ENCODE peak calls at places on chromosomes 11 and 22, in four cellular contexts. L, W, B and C are unnamed samples.

GRCh38 chr11:120121914-120122473 is 15.9 kb downstream of the TRIM29 start:
- DNase-seq in L (no peak), W (no peak), B (no peak), C (no peak)

GRCh38 chr22:39298194-39298987 is 21.0 kb downstream of the RPL3 start:
- DNase-seq in L (no peak), W (no peak), B (no peak), C (no peak)

GRCh38 chr22:42895087-42895486 is 38.0 kb upstream of the ARFGAP3 start:
- DNase-seq in W (no peak), B (peak; percentile 36), L (peak; percentile 61), C (peak; percentile 76)

GRCh38 chr22:47188337-47189055 is 426.0 kb downstream of the TBC1D22A start:
- DNase-seq in L (no peak), B (no peak), W (no peak), C (no peak)

GRCh38 chr11:6251120-6251733 is 8.4 kb upstream of the CCKBR start:
- DNase-seq in B (peak; percentile 31), L (peak; percentile 31), W (peak; percentile 76), C (no peak)

GRCh38 chr11:78340530-78340929 is 77.1 kb downstream of the GAB2 start:
- DNase-seq in B (no peak), W (no peak), L (no peak), C (no peak)

GRCh38 chr11:134480129-134480652 is 68.1 kb upstream of the B3GAT1 start:
- DNase-seq in W (no peak), B (no peak), L (no peak), C (no peak)

GRCh38 chr22:21761086-21761485 is 25.5 kb upstream of the YPEL1 start:
- DNase-seq in B (no peak), W (no peak), L (no peak), C (no peak)

GRCh38 chr22:30859714-30860095 is 108.9 kb downstream of the MORC2 start:
- DNase-seq in B (no peak), W (no peak), L (no peak), C (no peak)

GRCh38 chr11:8219257-8220021 is 44.2 kb downstream of the LMO1 start:
- DNase-seq in B (peak; percentile 48), L (peak; percentile 13), W (peak; percentile 76), C (no peak)

GRCh38 chr22:39360674-39361413 is 11.1 kb downstream of the SYNGR1 start:
- DNase-seq in W (no peak), L (no peak), B (no peak), C (no peak)

GRCh38 chr22:19598054-19598855 is 74.0 kb upstream of the CLDN5 start:
- DNase-seq in B (no peak), L (peak; percentile 66), W (no peak), C (no peak)

GRCh38 chr22:41876675-41877074 is 38.2 kb downstream of the SHISA8 start:
- DNase-seq in B (no peak), L (no peak), W (no peak), C (no peak)

GRCh38 chr11:57410287-57410686 is 16.6 kb downstream of the SLC43A3 start:
- DNase-seq in W (no peak), L (peak; percentile 55), B (no peak), C (no peak)

GRCh38 chr11:107566569-107566968 is 1.0 kb upstream of the ALKBH8 start:
- DNase-seq in B (no peak), L (no peak), W (no peak), C (no peak)

GRCh38 chr22:29689872-29690213 is 30.0 kb upstream of the CABP7 start:
- DNase-seq in L (no peak), B (no peak), W (no peak), C (no peak)

GRCh38 chr11:1072116-1072820 is 2.4 kb upstream of the MUC2 start:
- DNase-seq in W (peak; percentile 40), B (no peak), L (no peak), C (no peak)

GRCh38 chr11:64990222-64990918 is 6.4 kb downstream of the BATF2 start:
- DNase-seq in W (no peak), L (no peak), B (no peak), C (no peak)

GRCh38 chr11:111776398-111777093 is 10.4 kb upstream of the PPP2R1B start:
- DNase-seq in B (peak; percentile 32), L (no peak), W (no peak), C (peak; percentile 72)

DNA sequence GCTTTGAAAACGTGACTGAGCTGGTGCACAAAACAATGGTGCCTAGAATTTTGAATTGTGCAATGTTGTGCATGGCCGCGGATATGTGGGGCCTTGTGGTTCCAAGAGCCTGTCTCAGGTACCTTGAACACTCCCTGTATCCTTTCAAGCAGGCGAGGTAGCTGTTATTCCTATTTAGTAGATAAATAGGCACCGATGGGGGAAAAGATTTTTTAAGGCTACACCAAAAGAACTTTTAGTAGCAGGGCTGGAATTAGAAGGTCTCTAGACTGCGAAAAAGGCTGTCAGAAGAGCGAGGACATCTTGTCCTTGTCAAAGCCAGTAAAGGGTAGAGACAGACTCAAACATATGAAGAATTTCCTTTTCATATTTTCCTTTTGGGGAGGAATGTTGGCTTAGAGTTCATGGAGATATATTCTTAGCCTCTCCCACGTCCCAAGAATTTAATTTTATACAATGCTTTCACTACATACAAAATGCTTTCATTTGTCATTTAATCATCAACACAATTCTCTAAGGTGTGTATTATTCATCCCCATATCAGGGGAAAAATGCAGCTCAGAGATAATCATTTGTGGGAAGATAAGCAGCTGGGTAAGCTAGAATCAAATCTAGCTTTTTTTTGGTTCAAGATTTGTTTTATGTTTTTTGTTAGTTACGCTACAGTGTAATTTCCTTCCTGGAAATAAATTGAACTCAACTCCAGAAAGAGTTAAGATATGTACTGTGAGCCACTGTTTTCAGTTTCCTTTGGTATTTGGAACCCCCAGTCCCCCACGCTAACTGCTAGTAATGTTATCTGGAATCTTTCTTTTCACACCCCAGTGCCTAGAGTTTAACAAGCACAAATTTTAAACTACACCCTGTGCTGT is 1.7 kb upstream of the HSPA8 start:
- DNase-seq in L (peak; percentile 68), W (no peak), B (no peak), C (no peak)
- TF ChIP-seq SPI1 in L (no peak), W (no peak), B (no peak), C (no peak)

DNA sequence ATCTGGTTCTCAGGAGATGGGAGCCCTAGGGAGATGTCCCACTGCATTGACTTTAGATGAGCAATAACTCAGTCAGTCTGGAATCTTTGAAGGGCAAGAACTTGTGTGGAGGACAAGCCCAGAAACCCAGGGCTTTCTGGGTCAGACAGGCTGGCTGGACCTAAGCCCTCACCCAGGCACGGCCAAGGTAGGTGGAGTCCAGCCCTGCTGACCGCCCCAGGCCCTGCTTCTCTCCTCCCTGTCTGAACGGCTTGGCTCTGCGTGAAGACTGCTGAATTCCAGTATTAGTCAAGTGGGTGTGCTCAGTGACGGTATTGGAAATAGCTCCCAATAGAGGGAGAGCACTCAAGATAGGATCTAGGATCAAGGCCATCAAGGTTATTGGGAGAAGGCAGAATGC is 6.1 kb downstream of the CXCR5 start:
- DNase-seq in W (no peak), L (no peak), B (no peak), C (no peak)
- TF ChIP-seq SPI1 in W (no peak), L (no peak), B (no peak), C (no peak)

GRCh38 chr22:45197606-45198462 is 34.1 kb downstream of the NUP50 start:
- DNase-seq in B (no peak), W (no peak), L (no peak), C (no peak)

GRCh38 chr22:45195616-45196015 is 31.9 kb downstream of the NUP50 start:
- DNase-seq in B (no peak), W (no peak), L (no peak), C (no peak)

GRCh38 chr22:45196926-45197605 is 33.3 kb downstream of the NUP50 start:
- DNase-seq in L (no peak), B (no peak), W (no peak), C (no peak)

GRCh38 chr22:45194686-45195085 is 31.0 kb downstream of the NUP50 start:
- DNase-seq in B (no peak), L (no peak), W (no peak), C (no peak)

DNA sequence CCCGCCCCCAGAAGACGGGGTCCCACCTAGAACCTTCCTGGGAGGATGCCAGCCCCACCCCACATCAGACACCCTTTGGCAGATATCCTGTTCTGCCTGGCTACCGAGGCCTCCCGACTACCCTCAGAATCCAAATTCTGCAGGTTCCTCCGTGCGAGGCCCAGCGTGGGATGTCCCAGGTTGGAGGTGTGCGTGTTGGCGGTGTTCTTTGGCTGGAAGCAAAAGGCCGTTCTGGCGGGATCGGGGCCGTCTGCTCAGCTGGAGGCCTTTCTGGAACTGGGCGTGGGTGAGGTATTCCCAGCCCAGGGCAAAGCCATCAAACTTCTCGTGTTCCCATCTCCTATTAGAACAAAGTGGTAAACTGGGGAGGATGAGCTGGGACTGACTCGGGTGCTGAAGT is 32.6 kb downstream of the NUP50 start:
- DNase-seq in B (no peak), L (no peak), W (no peak), C (no peak)
- TF ChIP-seq SPI1 in B (no peak), L (no peak), W (no peak), C (no peak)

GRCh38 chr11:68545796-68546195 is 85.2 kb downstream of the PPP6R3 start:
- DNase-seq in W (no peak), L (no peak), B (no peak), C (no peak)

GRCh38 chr11:68549789-68550484 is 89.4 kb downstream of the PPP6R3 start:
- DNase-seq in B (no peak), L (no peak), W (no peak), C (no peak)

GRCh38 chr11:68545347-68545746 is 84.8 kb downstream of the PPP6R3 start:
- DNase-seq in W (no peak), L (no peak), B (no peak), C (no peak)

GRCh38 chr11:68543594-68543993 is 83.0 kb downstream of the PPP6R3 start:
- DNase-seq in B (no peak), W (no peak), L (no peak), C (no peak)

DNA sequence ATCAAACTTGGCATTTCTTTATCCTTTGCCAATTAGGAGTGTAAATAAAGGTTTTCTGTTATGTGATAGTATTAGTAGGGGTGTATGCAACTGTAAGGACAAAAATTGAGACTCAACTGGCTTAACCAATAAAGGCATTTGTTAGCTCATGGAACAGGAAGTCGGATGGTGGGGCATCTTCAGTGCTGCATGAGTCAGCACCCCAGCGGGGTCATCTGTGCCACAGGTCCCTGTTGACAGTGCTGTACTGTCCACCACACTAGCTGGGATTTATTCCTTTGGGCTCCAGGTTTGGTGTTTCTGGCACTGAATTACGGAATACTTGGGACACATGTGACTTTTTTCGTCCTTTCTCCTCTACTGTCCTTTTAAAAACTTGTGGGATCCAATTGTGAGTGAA is 86.0 kb downstream of the PPP6R3 start:
- DNase-seq in L (no peak), W (no peak), B (no peak), C (no peak)
- TF ChIP-seq SPI1 in L (no peak), W (no peak), B (no peak), C (no peak)